ENCODE peak calls at places on chromosomes 11 and 22, in ten cellular contexts. A is kidney epithelial cell; Z is activated CD4-positive, alpha-beta T cell treated with anti-CD3 and anti-CD28 coated beads for 1 hour; L is CD8-positive, alpha-beta T cell; F is putamen; Y is activated T-helper 1 cell treated with Interleukin-2 at 50 U/mL for 16 hours; N is cardiac septum; S is NCI-H1092 treated with DMSO at 0.1 percent for 48 hours; K is cardiac muscle cell; X is naive thymus-derived CD8-positive, alpha-beta T cell. B is an unnamed sample.

GRCh38 chr11:77793972-77794371 is 26.6 kb downstream of the RSF1 start:
- DNase-seq in A (no peak), Z (no peak), L (no peak), F (no peak), Y (no peak), N (no peak), S (no peak), K (no peak), X (no peak), B (no peak)

GRCh38 chr11:28464252-28464867 is 356.2 kb downstream of the METTL15 start:
- DNase-seq in A (no peak), Z (no peak), L (no peak), F (no peak), Y (no peak), N (no peak), S (no peak), K (peak), X (no peak), B (no peak)

GRCh38 chr11:39786682-39787081 is 1672.8 kb downstream of the LRRC4C start:
- DNase-seq in A (no peak), Z (no peak), L (no peak), F (no peak), Y (no peak), N (no peak), S (no peak), K (no peak), X (no peak), B (no peak)

GRCh38 chr22:19867617-19868016 is 12.9 kb upstream of the GNB1L start:
- DNase-seq in A (no peak), Z (no peak), L (no peak), F (no peak), Y (no peak), N (no peak), S (no peak), K (no peak), X (no peak), B (no peak)

GRCh38 chr11:118792642-118793124 is 1.7 kb upstream of the DDX6 start:
- DNase-seq in A (peak), Z (peak), L (peak), F (peak), Y (peak), N (peak), S (no peak), K (peak), X (peak), B (peak)

GRCh38 chr22:31083923-31084810 is 3.0 kb downstream of the SMTN start:
- DNase-seq in A (no peak), Z (no peak), L (no peak), F (no peak), Y (no peak), N (no peak), S (no peak), K (no peak), X (no peak), B (no peak)

GRCh38 chr11:124895471-124895971 is 2.1 kb downstream of the ROBO4 start:
- DNase-seq in A (no peak), Z (no peak), L (no peak), F (no peak), Y (no peak), N (no peak), S (no peak), K (no peak), X (no peak), B (peak)

GRCh38 chr22:23038334-23038642 is 32.0 kb upstream of the GNAZ start:
- DNase-seq in A (no peak), Z (no peak), L (no peak), F (no peak), Y (no peak), N (no peak), S (no peak), K (no peak), X (no peak), B (no peak)

GRCh38 chr11:27471588-27472397 is 797 bp downstream of the LGR4 start:
- DNase-seq in A (no peak), Z (no peak), L (no peak), F (no peak), Y (peak), N (peak), S (peak), K (peak), X (peak), B (peak)

B was measured in D341Med.